ENCODE peak calls at places on chromosomes 12 and 14, in six cellular contexts. N, C, H, K, L and E are unnamed samples.
A peak's percentile ranks its signal among the peaks of the same experiment; 100 is the strongest.

GRCh38 chr14:64137657-64138290 is 156.4 kb downstream of the ESR2 start:
- DNase-seq in N (no peak), C (no peak), H (peak; percentile 40), K (peak; percentile 24), L (no peak), E (peak; percentile 7)

GRCh38 chr12:28782812-28783211 is 366.3 kb upstream of the FAR2 start:
- DNase-seq in N (no peak), C (no peak), H (no peak), K (no peak), L (no peak), E (no peak)

GRCh38 chr14:63986789-63987533 is 134.2 kb downstream of the SYNE2 start:
- DNase-seq in N (no peak), C (no peak), H (no peak), K (no peak), L (no peak), E (no peak)

GRCh38 chr12:58502236-58502635 is 418.1 kb downstream of the LRIG3 start:
- DNase-seq in N (no peak), C (no peak), H (no peak), K (peak; percentile 7), L (no peak), E (peak; percentile 15)

GRCh38 chr12:52020539-52021336 is 14.0 kb downstream of the TAMALIN start:
- DNase-seq in N (peak; percentile 46), C (no peak), H (peak; percentile 91), K (peak; percentile 83), L (peak; percentile 62), E (peak; percentile 88)

GRCh38 chr12:85274076-85274415 is 6.0 kb upstream of the ALX1 start:
- DNase-seq in N (no peak), C (no peak), H (peak; percentile 27), K (no peak), L (no peak), E (no peak)

GRCh38 chr12:53700567-53700966 is 24.7 kb upstream of the ATP5MC2 start:
- DNase-seq in N (no peak), C (no peak), H (no peak), K (no peak), L (no peak), E (no peak)

GRCh38 chr12:2739832-2740641 is 54.7 kb upstream of the FKBP4 start:
- DNase-seq in N (no peak), C (no peak), H (peak; percentile 76), K (peak; percentile 64), L (no peak), E (peak; percentile 31)

GRCh38 chr12:122884860-122885259 is 11.1 kb downstream of the VPS37B start:
- DNase-seq in N (no peak), C (no peak), H (no peak), K (no peak), L (no peak), E (no peak)

GRCh38 chr14:26170885-26171284 is 426.9 kb downstream of the NOVA1 start:
- DNase-seq in N (no peak), C (no peak), H (no peak), K (no peak), L (no peak), E (no peak)

GRCh38 chr12:26153421-26154154 is 28.8 kb upstream of the BHLHE41 start:
- DNase-seq in N (no peak), C (no peak), H (no peak), K (no peak), L (no peak), E (no peak)

GRCh38 chr12:120684523-120684932 is 2.4 kb upstream of the MLEC start:
- DNase-seq in N (no peak), C (no peak), H (no peak), K (no peak), L (no peak), E (no peak)

GRCh38 chr14:103730490-103731035 is 15.0 kb downstream of the ZFYVE21 start:
- DNase-seq in N (no peak), C (no peak), H (no peak), K (no peak), L (no peak), E (no peak)

GRCh38 chr14:51534623-51535022 is 117.1 kb upstream of the FRMD6 start:
- DNase-seq in N (no peak), C (no peak), H (no peak), K (peak; percentile 76), L (no peak), E (peak; percentile 83)

GRCh38 chr12:85642810-85643209 is 193.4 kb downstream of the RASSF9 start:
- DNase-seq in N (no peak), C (no peak), H (peak; percentile 58), K (peak; percentile 68), L (no peak), E (no peak)

GRCh38 chr14:54444003-54444402 is 2.8 kb upstream of the CNIH1 start:
- DNase-seq in N (no peak), C (no peak), H (no peak), K (no peak), L (no peak), E (peak; percentile 21)